ENCODE peak calls at places on chromosome 13, in five cellular contexts. M, X, Z, P and G are unnamed samples.

GRCh38 chr13:111037838-111038397 is 77.2 kb upstream of the ARHGEF7 start:
- DNase-seq in X (no peak), P (no peak), Z (no peak), M (no peak), G (no peak)

GRCh38 chr13:24264976-24265375 is 44.4 kb upstream of the C1QTNF9 start:
- DNase-seq in M (no peak), X (no peak), P (no peak), Z (no peak), G (peak; percentile 88)

GRCh38 chr13:99151516-99151915 is 49.1 kb upstream of the UBAC2 start:
- DNase-seq in Z (no peak), M (no peak), X (peak; percentile 78), P (peak; percentile 52), G (no peak)

GRCh38 chr13:47215741-47216140 is 318.9 kb upstream of the HTR2A start:
- DNase-seq in X (peak; percentile 99), Z (no peak), P (peak; percentile 74), M (no peak), G (no peak)

GRCh38 chr13:73059460-73060250 is 850 bp downstream of the KLF5 start:
- DNase-seq in P (no peak), X (peak; percentile 35), Z (peak; percentile 73), M (peak; percentile 40), G (peak; percentile 63)

GRCh38 chr13:36750461-36750860 is 68.6 kb upstream of the RFXAP start:
- DNase-seq in X (no peak), P (no peak), Z (no peak), M (no peak), G (no peak)

GRCh38 chr13:98105929-98106336 is 37.0 kb upstream of the FARP1 start:
- DNase-seq in M (no peak), Z (no peak), P (peak; percentile 85), X (peak; percentile 8), G (no peak)

GRCh38 chr13:102903659-102904407 is 58.0 kb downstream of the ERCC5 start:
- DNase-seq in M (no peak), X (peak; percentile 23), Z (no peak), P (peak; percentile 44), G (no peak)

GRCh38 chr13:51614350-51614786 is 30.1 kb downstream of the WDFY2 start:
- DNase-seq in P (peak; percentile 18), M (peak; percentile 43), X (peak; percentile 86), Z (no peak), G (no peak)

GRCh38 chr13:71661921-71662320 is 205.1 kb downstream of the DACH1 start:
- DNase-seq in Z (no peak), X (no peak), P (peak; percentile 50), M (no peak), G (no peak)

GRCh38 chr13:59951011-59951410 is 212.7 kb downstream of the DIAPH3 start:
- DNase-seq in P (no peak), M (no peak), Z (no peak), X (peak; percentile 29), G (no peak)

GRCh38 chr13:26255717-26256277 is 1.9 kb downstream of the CDK8 start:
- DNase-seq in M (no peak), P (no peak), X (peak; percentile 29), Z (no peak), G (no peak)

GRCh38 chr13:60147361-60147760 is 16.4 kb downstream of the DIAPH3 start:
- DNase-seq in P (no peak), M (no peak), Z (no peak), X (no peak), G (no peak)

GRCh38 chr13:97148894-97149293 is 73.2 kb upstream of the MBNL2 start:
- DNase-seq in Z (no peak), M (no peak), P (no peak), X (no peak), G (no peak)

GRCh38 chr13:28037399-28037798 is 48.9 kb upstream of the URAD start:
- DNase-seq in M (no peak), Z (no peak), P (no peak), X (peak; percentile 56), G (no peak)

GRCh38 chr13:80030491-80030890 is 310.4 kb downstream of the SPRY2 start:
- DNase-seq in P (no peak), M (peak; percentile 23), Z (peak; percentile 73), X (peak; percentile 84), G (no peak)

GRCh38 chr13:48265217-48265815 is 32.3 kb downstream of the ITM2B start:
- DNase-seq in Z (no peak), P (no peak), M (no peak), X (no peak), G (no peak)

GRCh38 chr13:45328661-45329105 is 12.3 kb downstream of the TPT1 start:
- DNase-seq in M (no peak), Z (no peak), P (peak; percentile 93), X (peak; percentile 35), G (no peak)

GRCh38 chr13:67934615-67935330 is 704.6 kb upstream of the PCDH9 start:
- DNase-seq in X (peak; percentile 1), Z (no peak), M (no peak), P (no peak), G (no peak)

GRCh38 chr13:108005231-108005630 is 210.1 kb downstream of the LIG4 start:
- DNase-seq in X (no peak), Z (no peak), M (no peak), P (no peak), G (no peak)

GRCh38 chr13:97068146-97068545 is 73.9 kb upstream of the OXGR1 start:
- DNase-seq in Z (no peak), P (peak; percentile 79), X (no peak), M (no peak), G (no peak)

GRCh38 chr13:42486711-42487198 is 87.2 kb upstream of the TNFSF11 start:
- DNase-seq in Z (no peak), P (peak; percentile 92), X (peak; percentile 87), M (no peak), G (no peak)

GRCh38 chr13:103140001-103140671 is 73.9 kb upstream of the SLC10A2 start:
- DNase-seq in Z (no peak), X (peak; percentile 9), P (peak; percentile 45), M (no peak), G (no peak)

GRCh38 chr13:65265988-65266387 is 1964.1 kb downstream of the PCDH9 start:
- DNase-seq in M (no peak), Z (no peak), P (no peak), X (no peak), G (no peak)

GRCh38 chr13:20798027-20798426 is 24.3 kb upstream of the EEF1AKMT1 start:
- DNase-seq in M (no peak), Z (no peak), P (no peak), X (no peak), G (no peak)

GRCh38 chr13:99812611-99813010 is 159.0 kb downstream of the ZIC5 start:
- DNase-seq in Z (no peak), P (no peak), X (peak; percentile 43), M (no peak), G (no peak)

GRCh38 chr13:112697756-112698655 is 8.2 kb downstream of the ATP11A start:
- DNase-seq in P (peak; percentile 47), X (no peak), M (no peak), Z (no peak), G (peak; percentile 45)

GRCh38 chr13:66344770-66345367 is 885.3 kb downstream of the PCDH9 start:
- DNase-seq in Z (no peak), X (peak; percentile 46), P (no peak), M (no peak), G (no peak)

GRCh38 chr13:113531041-113531873 is 40.7 kb upstream of the DCUN1D2 start:
- DNase-seq in X (no peak), Z (no peak), P (no peak), M (no peak), G (no peak)

GRCh38 chr13:45658586-45659235 is 43.2 kb upstream of the ERICH6B start:
- DNase-seq in X (peak; percentile 34), P (peak; percentile 12), M (no peak), Z (no peak), G (no peak)

GRCh38 chr13:112969692-112970338 is 801 bp downstream of the MCF2L start:
- DNase-seq in P (no peak), M (no peak), Z (no peak), X (no peak), G (no peak)

GRCh38 chr13:35966024-35966423 is 165.2 kb downstream of the DCLK1 start:
- DNase-seq in M (no peak), X (no peak), Z (no peak), P (peak; percentile 18), G (no peak)

GRCh38 chr13:32737111-32737571 is 150.9 kb downstream of the PDS5B start:
- DNase-seq in X (peak; percentile 20), P (peak; percentile 64), Z (no peak), M (no peak), G (no peak)

GRCh38 chr13:113468029-113468428 is 14.7 kb upstream of the ADPRHL1 start:
- DNase-seq in M (no peak), P (no peak), Z (no peak), X (no peak), G (no peak)

GRCh38 chr13:74325106-74325505 is 190.9 kb upstream of the KLF12 start:
- DNase-seq in X (peak; percentile 60), Z (no peak), M (no peak), P (peak; percentile 65), G (no peak)

GRCh38 chr13:38824342-38824741 is 137.5 kb downstream of the FREM2 start:
- DNase-seq in M (no peak), P (no peak), X (no peak), Z (no peak), G (no peak)